ENCODE peak calls at places on chromosomes 3 and 15, in ten cellular contexts. G, K, J, W, I, Z, C, N, V and R are unnamed samples. For H3K4me1, the result is how much of the 10 kb centered on the place peaks cover.

GRCh38 chr15:35394416-35394815 is 151.5 kb downstream of the DPH6 start:
- DNase-seq in G (no peak), K (no peak), J (no peak), W (no peak), I (no peak), Z (no peak), C (no peak), N (no peak), V (no peak), R (no peak)

GRCh38 chr3:156518726-156519125 is 36.2 kb downstream of the SSR3 start:
- DNase-seq in G (no peak), K (no peak), J (no peak), W (no peak), I (no peak), Z (no peak), C (no peak), N (no peak), V (no peak), R (no peak)

GRCh38 chr15:77059761-77060345 is 11.1 kb downstream of the TSPAN3 start:
- DNase-seq in G (no peak), K (no peak), J (no peak), W (no peak), I (no peak), Z (no peak), C (no peak), N (no peak), V (no peak), R (no peak)

GRCh38 chr3:48016336-48016973 is at the start of gene MAP4:
- DNase-seq in G (no peak), K (no peak), J (no peak), W (peak), I (no peak), Z (no peak), C (no peak), N (no peak), V (no peak), R (no peak)

GRCh38 chr3:141455603-141456327 is 31.1 kb upstream of the RASA2 start:
- DNase-seq in G (no peak), K (no peak), J (no peak), W (no peak), I (no peak), Z (no peak), C (no peak), N (peak), V (peak), R (no peak)

GRCh38 chr3:49007771-49008528 is 759 bp downstream of the WDR6 start:
- DNase-seq in G (peak), K (no peak), J (peak), W (peak), I (peak), Z (peak), C (peak), N (peak), V (peak), R (peak)

GRCh38 chr3:106457278-106458210 is 588.7 kb upstream of the CBLB start:
- DNase-seq in G (no peak), K (no peak), J (peak), W (no peak), I (no peak), Z (no peak), C (no peak), N (no peak), V (no peak), R (no peak)

GRCh38 chr15:36294359-36294758 is 285.1 kb upstream of the CDIN1 start:
- DNase-seq in G (no peak), K (no peak), J (no peak), W (no peak), I (no peak), Z (no peak), C (no peak), N (peak), V (no peak), R (no peak)

GRCh38 chr3:111472556-111472955 is 69.4 kb upstream of the CD96 start:
- DNase-seq in G (no peak), K (no peak), J (no peak), W (no peak), I (no peak), Z (no peak), C (no peak), N (peak), V (no peak), R (no peak)

GRCh38 chr3:197597335-197597734 is 41.6 kb upstream of the BDH1 start:
- DNase-seq in G (no peak), K (no peak), J (no peak), W (no peak), I (no peak), Z (no peak), C (no peak), N (no peak), V (no peak), R (no peak)
- TF ChIP-seq POLR2AphosphoS5 in G (no peak), K (no peak), J (no peak), W (no peak), I (no peak), Z (no peak), C (no peak), N (no peak), V (no peak), R (no peak)

DNA sequence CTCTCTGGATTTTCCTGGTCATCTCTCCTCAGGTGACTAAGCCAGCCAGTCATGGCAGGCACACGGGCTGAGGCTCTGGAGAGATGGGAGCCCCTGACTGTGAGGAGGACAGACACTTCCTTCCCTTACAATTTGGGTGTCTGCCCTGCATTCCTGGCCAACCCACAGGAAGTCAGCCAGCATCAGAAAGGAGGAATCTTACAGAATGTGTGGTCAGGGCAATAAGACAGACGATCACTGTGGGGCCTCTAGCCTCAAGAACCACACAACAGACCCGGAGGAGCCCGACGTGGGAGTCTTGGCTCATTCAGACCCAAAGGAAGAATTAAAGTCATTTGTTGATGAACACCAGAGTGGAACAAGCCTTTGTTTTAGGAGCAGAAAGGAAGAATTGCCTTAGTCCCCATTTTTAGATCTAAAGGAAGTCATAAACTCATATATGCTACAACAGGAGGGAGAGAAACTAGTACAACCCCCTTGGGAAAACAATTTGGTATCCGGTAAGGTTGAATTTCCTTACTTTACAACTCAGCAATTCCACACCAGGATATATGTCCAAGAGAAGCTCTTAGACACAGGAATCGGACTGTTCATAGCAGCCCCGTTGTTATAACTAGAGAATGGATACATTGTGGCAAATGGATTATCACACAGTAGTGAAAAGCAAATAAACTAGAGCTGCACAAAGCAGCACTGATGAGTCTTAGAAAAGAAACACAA is 62.2 kb downstream of the ABTB1 start:
- DNase-seq in G (no peak), K (no peak), J (peak), W (no peak), I (no peak), Z (peak), C (no peak), N (no peak), V (no peak), R (no peak)
- H3K4me1 ChIP-seq in G (half or more), K (under half), J (under half), W (under half), I (half or more), Z (under half), C (under half), N (under half), V (under half), R (half or more)

GRCh38 chr15:40100947-40101905 is 7.5 kb downstream of the BMF start:
- DNase-seq in G (no peak), K (no peak), J (no peak), W (no peak), I (peak), Z (peak), C (no peak), N (no peak), V (no peak), R (no peak)

GRCh38 chr15:40104296-40104864 is 4.3 kb downstream of the BMF start:
- DNase-seq in G (no peak), K (no peak), J (no peak), W (no peak), I (no peak), Z (no peak), C (no peak), N (no peak), V (no peak), R (no peak)

GRCh38 chr15:40104865-40105516 is 3.7 kb downstream of the BMF start:
- DNase-seq in G (peak), K (no peak), J (peak), W (peak), I (peak), Z (peak), C (peak), N (peak), V (peak), R (peak)

GRCh38 chr15:40103864-40104271 is 4.8 kb downstream of the BMF start:
- DNase-seq in G (no peak), K (no peak), J (no peak), W (no peak), I (no peak), Z (peak), C (no peak), N (no peak), V (no peak), R (peak)

GRCh38 chr15:40103124-40103858 is 5.4 kb downstream of the BMF start:
- DNase-seq in G (peak), K (no peak), J (peak), W (no peak), I (peak), Z (peak), C (no peak), N (peak), V (peak), R (peak)
- TF ChIP-seq POLR2AphosphoS5 in G (peak), K (no peak), J (peak), W (no peak), I (peak), Z (no peak), C (peak), N (no peak), V (no peak), R (no peak)

GRCh38 chr3:172592898-172593669 is 69.9 kb upstream of the TNFSF10 start:
- DNase-seq in G (no peak), K (no peak), J (no peak), W (no peak), I (no peak), Z (no peak), C (no peak), N (no peak), V (no peak), R (no peak)

GRCh38 chr3:172586447-172586846 is 63.2 kb upstream of the TNFSF10 start:
- DNase-seq in G (no peak), K (no peak), J (no peak), W (no peak), I (no peak), Z (no peak), C (no peak), N (no peak), V (no peak), R (no peak)

GRCh38 chr3:172591876-172592771 is 68.9 kb upstream of the TNFSF10 start:
- DNase-seq in G (no peak), K (no peak), J (no peak), W (no peak), I (no peak), Z (no peak), C (no peak), N (no peak), V (no peak), R (no peak)

GRCh38 chr3:172595648-172596393 is 72.6 kb upstream of the TNFSF10 start:
- DNase-seq in G (peak), K (peak), J (no peak), W (peak), I (no peak), Z (no peak), C (peak), N (peak), V (no peak), R (no peak)

GRCh38 chr3:172591171-172591605 is 68.0 kb upstream of the TNFSF10 start:
- DNase-seq in G (no peak), K (no peak), J (no peak), W (no peak), I (no peak), Z (no peak), C (no peak), N (no peak), V (no peak), R (no peak)
- H3K4me1 ChIP-seq in G (under half), K (under half), J (under half), W (under half), I (under half), Z (under half), C (under half), N (under half), V (under half), R (half or more)

GRCh38 chr3:105367406-105368213 is 901 bp downstream of the ALCAM start:
- DNase-seq in G (peak), K (no peak), J (peak), W (no peak), I (peak), Z (peak), C (no peak), N (peak), V (peak), R (peak)
- TF ChIP-seq POLR2AphosphoS5 in G (peak), K (no peak), J (no peak), W (no peak), I (no peak), Z (peak), C (no peak), N (no peak), V (no peak), R (no peak)